ENCODE peak calls at places on chromosome 20, in nine cellular contexts. A is NCI-H1092 treated with DMSO at 0.1 percent for 48 hours; R is stimulated activated CD8-positive, alpha-beta memory T cell treated with anti-CD3 and anti-CD28 coated beads, Interleukin-7, amount 100 ng/mL, for 1 hour; E is transverse colon; X is Caki2; P is non-pigmented ciliary epithelial cell; M is NCI-H1694; I is GM23338; B is CD4-positive, CD25-positive, alpha-beta regulatory T cell. Z is an unnamed sample.

GRCh38 chr20:44172572-44172950 is 14.4 kb downstream of the JPH2 start:
- DNase-seq in B (no peak), R (no peak), M (no peak), P (no peak), I (no peak), X (no peak), E (no peak), A (no peak), Z (no peak)

GRCh38 chr20:25299801-25300200 is 51.9 kb downstream of the PYGB start:
- DNase-seq in M (no peak), P (no peak), A (no peak), B (no peak), R (no peak), I (no peak), X (no peak), E (peak), Z (no peak)

GRCh38 chr20:51444472-51444871 is 98.0 kb downstream of the NFATC2 start:
- DNase-seq in E (no peak), M (no peak), X (no peak), A (no peak), I (no peak), R (no peak), B (no peak), P (no peak), Z (no peak)

GRCh38 chr20:62426678-62427077 is 661 bp downstream of the RBBP8NL start:
- DNase-seq in A (no peak), X (no peak), I (peak), E (no peak), R (no peak), B (no peak), M (no peak), P (no peak), Z (peak)

GRCh38 chr20:63421094-63421692 is 51.3 kb downstream of the KCNQ2 start:
- DNase-seq in M (no peak), B (no peak), E (no peak), X (no peak), P (no peak), A (no peak), R (no peak), I (no peak), Z (no peak)

GRCh38 chr20:54173653-54174451 is at the start of gene CYP24A1:
- DNase-seq in I (peak), B (no peak), P (no peak), E (peak), A (no peak), R (no peak), M (no peak), X (peak), Z (peak)

GRCh38 chr20:51313275-51313898 is 229.1 kb downstream of the NFATC2 start:
- DNase-seq in B (no peak), P (no peak), R (no peak), A (no peak), I (no peak), X (no peak), E (no peak), M (no peak), Z (no peak)

GRCh38 chr20:56447227-56447626 is 21.2 kb upstream of the RTF2 start:
- DNase-seq in M (no peak), R (no peak), B (no peak), A (no peak), I (peak), P (no peak), E (no peak), X (no peak), Z (no peak)

GRCh38 chr20:49825521-49826033 is 12.9 kb downstream of the SLC9A8 start:
- DNase-seq in M (no peak), R (no peak), A (peak), I (no peak), E (no peak), B (no peak), P (no peak), X (no peak), Z (no peak)

GRCh38 chr20:1855113-1855512 is 40.1 kb upstream of the SIRPA start:
- DNase-seq in X (no peak), R (no peak), A (no peak), M (no peak), I (no peak), E (no peak), B (no peak), P (no peak), Z (no peak)

GRCh38 chr20:63183422-63184146 is 32.3 kb downstream of the YTHDF1 start:
- DNase-seq in I (peak), A (no peak), R (no peak), B (peak), P (no peak), X (peak), M (no peak), E (peak), Z (no peak)

GRCh38 chr20:33561981-33562601 is 72.2 kb downstream of the CBFA2T2 start:
- DNase-seq in M (peak), E (peak), X (peak), I (peak), R (no peak), B (no peak), P (peak), A (peak), Z (peak)

GRCh38 chr20:23513164-23513563 is 22.2 kb downstream of the CST8 start:
- DNase-seq in P (no peak), E (no peak), R (no peak), M (no peak), X (no peak), I (no peak), A (no peak), B (no peak), Z (no peak)

GRCh38 chr20:50438986-50439407 is 71.2 kb upstream of the PTPN1 start:
- DNase-seq in I (no peak), A (no peak), X (peak), B (no peak), R (no peak), P (no peak), M (no peak), E (no peak), Z (peak)

GRCh38 chr20:61271273-61272221 is 19.5 kb downstream of the CDH4 start:
- DNase-seq in P (no peak), A (no peak), M (no peak), I (no peak), R (no peak), B (no peak), E (no peak), X (no peak), Z (no peak)

GRCh38 chr20:64114356-64114971 is 7.1 kb upstream of the NPBWR2 start:
- DNase-seq in P (no peak), E (peak), M (no peak), R (no peak), B (no peak), I (peak), X (no peak), A (no peak), Z (no peak)

GRCh38 chr20:61073376-61073775 is 178.7 kb upstream of the CDH4 start:
- DNase-seq in R (no peak), P (no peak), I (no peak), X (no peak), E (no peak), B (no peak), M (no peak), A (no peak), Z (no peak)

GRCh38 chr20:38555395-38555794 is 25.6 kb upstream of the ADIG start:
- DNase-seq in X (no peak), P (no peak), I (no peak), A (no peak), R (no peak), B (no peak), E (no peak), M (no peak), Z (no peak)

GRCh38 chr20:8082999-8083398 is 49.1 kb upstream of the PLCB1 start:
- DNase-seq in X (no peak), M (no peak), B (no peak), P (no peak), E (no peak), A (peak), R (no peak), I (no peak), Z (peak)

GRCh38 chr20:5863040-5863811 is 87.1 kb downstream of the TRMT6 start:
- DNase-seq in R (no peak), P (peak), X (no peak), A (no peak), B (no peak), E (no peak), M (no peak), I (no peak), Z (no peak)

GRCh38 chr20:43682446-43682845 is 15.5 kb downstream of the MYBL2 start:
- DNase-seq in B (no peak), X (no peak), M (no peak), R (no peak), E (peak), A (no peak), I (no peak), P (no peak), Z (no peak)

GRCh38 chr20:1185781-1186334 is 1.1 kb upstream of the TMEM74B start:
- DNase-seq in B (peak), R (no peak), A (no peak), I (peak), E (peak), X (peak), P (no peak), M (no peak), Z (peak)

GRCh38 chr20:12966468-12967085 is 42.2 kb upstream of the SPTLC3 start:
- DNase-seq in E (no peak), B (no peak), M (no peak), P (peak), R (no peak), A (peak), I (peak), X (peak), Z (no peak)

GRCh38 chr20:45358282-45359068 is 4.5 kb upstream of the SYS1 start:
- DNase-seq in X (no peak), R (no peak), E (peak), B (no peak), M (no peak), P (no peak), A (no peak), I (no peak), Z (no peak)

GRCh38 chr20:11921326-11921725 is 3.6 kb downstream of the BTBD3 start:
- DNase-seq in I (no peak), B (no peak), A (no peak), M (no peak), X (no peak), E (no peak), P (no peak), R (no peak), Z (no peak)

GRCh38 chr20:49768204-49769124 is 44.2 kb upstream of the SLC9A8 start:
- DNase-seq in I (peak), P (peak), X (peak), B (peak), R (no peak), A (peak), E (peak), M (no peak), Z (no peak)

GRCh38 chr20:38599410-38599882 is 2.2 kb upstream of the ARHGAP40 start:
- DNase-seq in E (no peak), A (no peak), I (no peak), P (no peak), B (no peak), M (no peak), X (peak), R (no peak), Z (no peak)

GRCh38 chr20:7695622-7696021 is 244.6 kb downstream of the HAO1 start:
- DNase-seq in P (peak), B (no peak), E (no peak), R (no peak), X (peak), I (no peak), M (no peak), A (no peak), Z (no peak)

GRCh38 chr20:50101281-50101680 is 11.7 kb downstream of the UBE2V1 start:
- DNase-seq in R (no peak), M (no peak), E (no peak), B (no peak), A (no peak), I (no peak), P (no peak), X (no peak), Z (no peak)

GRCh38 chr20:63750807-63751470 is 11.4 kb downstream of the SLC2A4RG start:
- DNase-seq in X (no peak), E (no peak), M (no peak), A (no peak), I (peak), R (no peak), B (peak), P (no peak), Z (no peak)

GRCh38 chr20:3716195-3716834 is 3.9 kb upstream of the SIGLEC1 start:
- DNase-seq in P (no peak), R (no peak), B (peak), X (peak), A (peak), M (peak), E (no peak), I (peak), Z (no peak)

GRCh38 chr20:33051333-33051732 is 2.4 kb upstream of the BPIFB3 start:
- DNase-seq in I (no peak), P (no peak), B (no peak), M (no peak), A (no peak), E (no peak), R (no peak), X (no peak), Z (no peak)

GRCh38 chr20:54168961-54169862 is 4.6 kb downstream of the CYP24A1 start:
- DNase-seq in X (no peak), I (no peak), P (no peak), B (no peak), M (no peak), R (no peak), A (no peak), E (no peak), Z (no peak)

GRCh38 chr20:33731693-33732165 is at the start of gene ZNF341:
- DNase-seq in P (no peak), A (peak), M (peak), I (peak), X (peak), B (peak), R (peak), E (peak), Z (peak)

Z was measured in NCI-H2171.